ENCODE peak calls at places on chromosomes 6 and 20, in four cellular contexts. Q is CD8-positive, alpha-beta T cell; V is hepatocyte; B is RWPE1. Z is an unnamed sample.

GRCh38 chr6:53813801-53814200 is 19.0 kb downstream of the LRRC1 start:
- DNase-seq in B (no peak), V (no peak), Q (no peak), Z (no peak)

GRCh38 chr20:610130-611046 is at the start of gene TCF15:
- DNase-seq in B (peak; percentile 91), Q (no peak), V (peak; percentile 23), Z (no peak)

GRCh38 chr6:168344338-168344737 is 24.8 kb upstream of the DACT2 start:
- DNase-seq in V (no peak), Q (no peak), B (no peak), Z (no peak)

GRCh38 chr6:158464483-158464882 is 95.4 kb upstream of the TMEM181 start:
- DNase-seq in V (no peak), Q (no peak), B (no peak), Z (no peak)

GRCh38 chr6:90025418-90026089 is 131.3 kb downstream of the GJA10 start:
- DNase-seq in Q (no peak), B (peak; percentile 71), V (peak; percentile 55), Z (peak; percentile 56)

GRCh38 chr6:49462927-49463611 is at the start of the genes CENPQ and MMUT:
- DNase-seq in Q (peak; percentile 88), B (peak; percentile 97), V (peak; percentile 97), Z (peak; percentile 71)

GRCh38 chr6:116761779-116762178 is 3.7 kb downstream of the FAM162B start:
- DNase-seq in V (no peak), B (no peak), Q (no peak), Z (no peak)

GRCh38 chr20:25007491-25008305 is 15.1 kb upstream of the APMAP start:
- DNase-seq in V (no peak), Q (no peak), B (no peak), Z (no peak)

GRCh38 chr6:8237668-8238067 is 135.3 kb upstream of the EEF1E1 start:
- DNase-seq in Q (no peak), B (no peak), V (no peak), Z (no peak)

GRCh38 chr20:59817846-59818245 is 115.6 kb downstream of the SYCP2 start:
- DNase-seq in B (no peak), Q (no peak), V (no peak), Z (no peak)

GRCh38 chr20:11140359-11140758 is 466.6 kb upstream of the JAG1 start:
- DNase-seq in Q (no peak), V (no peak), B (peak; percentile 63), Z (peak; percentile 94)

GRCh38 chr6:41302638-41303037 is 16.2 kb upstream of the TREM1 start:
- DNase-seq in B (no peak), Q (no peak), V (no peak), Z (no peak)

GRCh38 chr20:25549172-25549865 is 36.0 kb downstream of the NINL start:
- DNase-seq in V (no peak), B (no peak), Q (no peak), Z (no peak)

GRCh38 chr6:170295519-170296422 is 4.9 kb upstream of the DLL1 start:
- DNase-seq in Q (no peak), V (peak; percentile 63), B (no peak), Z (no peak)

GRCh38 chr6:155690820-155691219 is 235.2 kb upstream of the NOX3 start:
- DNase-seq in V (no peak), Q (no peak), B (no peak), Z (no peak)

GRCh38 chr6:1767481-1768246 is 157.9 kb downstream of the FOXC1 start:
- DNase-seq in B (no peak), Q (no peak), V (peak; percentile 26), Z (no peak)

GRCh38 chr6:116954335-116954734 is 77.3 kb downstream of the RFX6 start:
- DNase-seq in B (no peak), V (no peak), Q (no peak), Z (no peak)

GRCh38 chr6:168650686-168651085 is 209.7 kb downstream of the SMOC2 start:
- DNase-seq in Q (no peak), B (no peak), V (no peak), Z (no peak)

GRCh38 chr6:36612101-36612625 is 18.0 kb downstream of the SRSF3 start:
- DNase-seq in B (no peak), V (no peak), Q (no peak), Z (no peak)

GRCh38 chr6:4010035-4010434 is 68.9 kb downstream of the FAM217A start:
- DNase-seq in V (no peak), Q (no peak), B (no peak), Z (no peak)

GRCh38 chr20:10985536-10985935 is 311.7 kb upstream of the JAG1 start:
- DNase-seq in B (peak; percentile 22), Q (no peak), V (no peak), Z (no peak)

GRCh38 chr20:60219984-60220540 is 261.8 kb downstream of the CDH26 start:
- DNase-seq in V (no peak), B (no peak), Q (no peak), Z (no peak)

GRCh38 chr20:33561981-33562601 is 72.2 kb downstream of the CBFA2T2 start:
- DNase-seq in Q (no peak), B (peak; percentile 85), V (peak; percentile 93), Z (peak; percentile 81)

GRCh38 chr6:129606664-129607063 is 103.3 kb downstream of the ARHGAP18 start:
- DNase-seq in Q (no peak), B (no peak), V (no peak), Z (no peak)

GRCh38 chr6:7215140-7215539 is 97.9 kb downstream of the SSR1 start:
- DNase-seq in B (no peak), V (no peak), Q (no peak), Z (no peak)
- H3K27ac ChIP-seq in B (peak overlapping the region; percentile 88), V (no peak overlapping the region), Q (no peak overlapping the region), Z (peak overlapping the region; percentile 96)

GRCh38 chr20:41510847-41511453 is 107.2 kb downstream of the CHD6 start:
- DNase-seq in B (no peak), Q (no peak), V (peak; percentile 15), Z (no peak)
- H3K27ac ChIP-seq in B (no peak overlapping the region), Q (no peak overlapping the region), V (no peak overlapping the region), Z (no peak overlapping the region)

GRCh38 chr6:33740794-33741193 is 5.9 kb downstream of the IP6K3 start:
- DNase-seq in B (no peak), V (no peak), Q (no peak), Z (no peak)
- H3K27ac ChIP-seq in B (no peak overlapping the region), V (no peak overlapping the region), Q (no peak overlapping the region), Z (no peak overlapping the region)

GRCh38 chr20:16241911-16242310 is 331.3 kb downstream of the KIF16B start:
- DNase-seq in V (peak; percentile 33), B (no peak), Q (no peak), Z (no peak)

GRCh38 chr20:16240355-16240754 is 332.9 kb downstream of the KIF16B start:
- DNase-seq in V (no peak), B (no peak), Q (no peak), Z (no peak)

DNA sequence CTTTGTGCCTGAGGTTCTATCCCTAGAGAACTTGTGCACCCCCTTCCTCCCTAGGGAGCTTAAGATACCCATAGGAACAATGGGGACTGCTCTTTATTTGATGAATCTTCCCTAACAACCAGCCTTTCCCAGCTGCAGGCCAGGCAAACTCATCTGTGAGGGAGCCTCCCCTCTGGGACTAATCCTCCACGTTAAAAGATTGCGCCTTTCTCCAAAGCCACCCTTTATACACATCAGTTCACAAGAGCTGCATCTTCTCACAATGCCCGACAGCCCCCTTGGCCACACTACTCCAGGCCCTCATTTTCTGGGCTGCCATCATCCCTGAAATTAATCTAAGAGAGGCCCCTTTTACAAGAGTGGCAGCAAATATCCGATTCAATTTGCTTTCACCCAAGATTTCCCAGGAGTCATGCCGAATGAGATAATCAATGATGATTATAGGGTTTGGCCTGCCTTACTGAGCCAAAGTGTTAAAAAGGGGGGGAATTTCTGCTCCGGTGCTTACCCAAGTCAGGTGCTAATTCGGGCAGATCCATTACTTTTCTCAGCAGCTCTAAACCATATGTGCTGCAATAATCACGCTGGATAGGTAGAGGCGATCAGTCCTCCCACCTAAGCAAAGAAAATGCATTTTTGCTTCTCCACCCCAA is 336.5 kb downstream of the KIF16B start:
- DNase-seq in V (no peak), B (no peak), Q (no peak), Z (no peak)
- H3K27ac ChIP-seq in V (no peak overlapping the region), B (no peak overlapping the region), Q (no peak overlapping the region), Z (no peak overlapping the region)

DNA sequence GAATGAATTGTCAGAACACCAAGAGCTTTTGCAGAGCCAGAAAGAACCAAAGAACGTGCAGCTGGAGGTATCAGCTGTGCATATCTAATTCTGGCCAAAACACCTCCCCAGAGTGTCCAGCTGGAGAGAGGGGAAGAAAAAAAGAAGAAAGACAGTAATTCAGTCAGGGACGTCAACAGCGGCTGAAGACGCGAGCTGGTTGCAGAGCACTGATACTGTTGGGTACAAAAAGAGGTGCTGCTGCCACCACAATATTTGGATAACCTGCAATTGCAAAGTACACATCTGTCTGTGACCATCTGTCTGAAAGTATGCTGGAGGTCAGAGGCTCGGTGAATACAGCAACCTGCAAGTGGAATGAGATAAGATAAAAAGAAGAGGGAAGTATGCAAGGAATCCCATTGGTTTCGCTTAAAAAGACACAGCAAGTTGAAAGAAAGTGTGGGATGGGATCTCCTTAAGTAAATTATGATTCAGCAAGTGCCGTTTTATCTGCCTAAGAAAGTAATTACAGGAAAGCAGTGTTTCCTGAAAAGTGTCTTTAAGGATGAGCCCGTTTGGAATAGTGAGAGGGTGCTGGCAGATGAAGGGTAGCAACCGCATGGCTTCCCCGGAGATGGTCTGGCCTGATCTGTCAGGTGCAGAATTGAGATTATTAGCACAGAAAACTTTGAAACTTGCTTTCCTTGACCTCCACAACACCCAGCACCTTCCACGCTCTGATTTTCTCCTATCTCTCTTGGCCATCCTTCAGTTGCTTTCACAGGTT is 189.9 kb upstream of the PRDM1 start:
- DNase-seq in Q (no peak), B (no peak), V (peak; percentile 19), Z (no peak)
- H3K27ac ChIP-seq in Q (no peak overlapping the region), B (no peak overlapping the region), V (peak overlapping the region; percentile 42), Z (no peak overlapping the region)